ENCODE peak calls at places on chromosomes 1 and 21, in four cellular contexts. One of them, this sample, is unnamed.

GRCh38 chr21:38343691-38344090 is 86.9 kb downstream of the KCNJ15 start:
- DNase-seq in K562: no peak
- DNase-seq in HEK293T: no peak
- DNase-seq in HepG2: no peak
- DNase-seq in this sample: no peak

GRCh38 chr1:157497284-157497683 is 55.0 kb downstream of the FCRL5 start:
- DNase-seq in HepG2: no peak
- DNase-seq in HEK293T: no peak
- DNase-seq in K562: no peak
- DNase-seq in this sample: no peak

GRCh38 chr1:43507296-43508295 is 23.1 kb upstream of the PTPRF start:
- DNase-seq in HEK293T: no peak
- DNase-seq in HepG2: no peak
- DNase-seq in K562: no peak
- DNase-seq in this sample: no peak

GRCh38 chr1:61743432-61743705 is 1.1 kb downstream of the PATJ start:
- DNase-seq in K562: no peak
- DNase-seq in HEK293T: no peak
- DNase-seq in HepG2: no peak
- DNase-seq in this sample: no peak

GRCh38 chr1:119818181-119818580 is 6.9 kb upstream of the REG4 start:
- DNase-seq in HepG2: no peak
- DNase-seq in K562: no peak
- DNase-seq in HEK293T: no peak
- DNase-seq in this sample: no peak

GRCh38 chr1:66291047-66291864 is 242.7 kb upstream of the SGIP1 start:
- DNase-seq in HepG2: no peak
- DNase-seq in K562: no peak
- DNase-seq in HEK293T: no peak
- DNase-seq in this sample: no peak

GRCh38 chr1:187691439-187691838 is 862.7 kb downstream of the PLA2G4A start:
- DNase-seq in K562: no peak
- DNase-seq in HEK293T: no peak
- DNase-seq in HepG2: peak; percentile 8
- DNase-seq in this sample: no peak

GRCh38 chr1:30294508-30294907 is 428.9 kb downstream of the MATN1 start:
- DNase-seq in K562: no peak
- DNase-seq in HepG2: no peak
- DNase-seq in HEK293T: no peak
- DNase-seq in this sample: no peak

GRCh38 chr1:113770031-113770430 is 10.7 kb upstream of the PHTF1 start:
- DNase-seq in HepG2: no peak
- DNase-seq in K562: no peak
- DNase-seq in HEK293T: no peak
- DNase-seq in this sample: no peak

GRCh38 chr1:15210651-15211390 is 36.2 kb upstream of the FHAD1 start:
- DNase-seq in HepG2: no peak
- DNase-seq in HEK293T: no peak
- DNase-seq in K562: no peak
- DNase-seq in this sample: no peak

GRCh38 chr1:248906741-248907661 is 966 bp downstream of the PGBD2 start:
- DNase-seq in HEK293T: no peak
- DNase-seq in HepG2: peak; percentile 12
- DNase-seq in K562: no peak
- DNase-seq in this sample: no peak

GRCh38 chr1:235984041-235984820 is 80.7 kb downstream of the NID1 start:
- DNase-seq in HEK293T: no peak
- DNase-seq in HepG2: no peak
- DNase-seq in K562: no peak
- DNase-seq in this sample: no peak

GRCh38 chr21:36134820-36135390 is at the start of gene CBR3:
- DNase-seq in HepG2: no peak
- DNase-seq in HEK293T: peak; percentile 39
- DNase-seq in K562: no peak
- DNase-seq in this sample: peak; percentile 30

GRCh38 chr21:44658913-44659595 is 1.3 kb downstream of the KRTAP12-3 start:
- DNase-seq in K562: no peak
- DNase-seq in HepG2: no peak
- DNase-seq in HEK293T: no peak
- DNase-seq in this sample: no peak

GRCh38 chr21:43273016-43273707 is 104.4 kb downstream of the CRYAA start:
- DNase-seq in HEK293T: no peak
- DNase-seq in HepG2: no peak
- DNase-seq in K562: no peak
- DNase-seq in this sample: no peak

GRCh38 chr21:21290751-21291150 is 292.5 kb downstream of the NCAM2 start:
- DNase-seq in HEK293T: no peak
- DNase-seq in K562: no peak
- DNase-seq in HepG2: no peak
- DNase-seq in this sample: no peak

GRCh38 chr1:17831619-17832018 is 76.5 kb downstream of the ACTL8 start:
- DNase-seq in K562: peak; percentile 72
- DNase-seq in HEK293T: peak; percentile 46
- DNase-seq in HepG2: peak; percentile 4
- DNase-seq in this sample: peak; percentile 70

GRCh38 chr1:222665964-222666363 is 46.3 kb downstream of the AIDA start:
- DNase-seq in HepG2: no peak
- DNase-seq in HEK293T: no peak
- DNase-seq in K562: no peak
- DNase-seq in this sample: no peak

GRCh38 chr1:6860401-6860800 is 75.1 kb downstream of the CAMTA1 start:
- DNase-seq in HEK293T: no peak
- DNase-seq in K562: no peak
- DNase-seq in HepG2: no peak
- DNase-seq in this sample: no peak

GRCh38 chr1:47679826-47680225 is 242.0 kb downstream of the FOXD2 start:
- DNase-seq in K562: no peak
- DNase-seq in HepG2: no peak
- DNase-seq in HEK293T: no peak
- DNase-seq in this sample: no peak

GRCh38 chr1:208438262-208438661 is 194.1 kb upstream of the PLXNA2 start:
- DNase-seq in HEK293T: no peak
- DNase-seq in HepG2: no peak
- DNase-seq in K562: no peak
- DNase-seq in this sample: no peak

GRCh38 chr1:38340409-38340808 is 293.8 kb upstream of the POU3F1 start:
- DNase-seq in HepG2: no peak
- DNase-seq in HEK293T: no peak
- DNase-seq in K562: no peak
- DNase-seq in this sample: no peak

GRCh38 chr1:75616436-75617433 is 5.8 kb upstream of the SLC44A5 start:
- DNase-seq in HepG2: no peak
- DNase-seq in K562: no peak
- DNase-seq in HEK293T: peak; percentile 48
- DNase-seq in this sample: peak; percentile 55

GRCh38 chr1:112706505-112707216 is at the start of gene RHOC:
- DNase-seq in HEK293T: peak; percentile 81
- DNase-seq in K562: peak; percentile 90
- DNase-seq in HepG2: no peak
- DNase-seq in this sample: peak; percentile 62
- TF ChIP-seq ELF4 in HEK293T: no peak
- TF ChIP-seq ELF4 in K562: peak; percentile 55
- TF ChIP-seq ELF4 in HepG2: no peak
- TF ChIP-seq ELF4 in this sample: no peak

GRCh38 chr21:41695513-41695912 is 71.3 kb downstream of the RIPK4 start:
- DNase-seq in K562: no peak
- DNase-seq in HEK293T: no peak
- DNase-seq in HepG2: no peak
- DNase-seq in this sample: no peak

GRCh38 chr21:41689289-41689583 is 77.6 kb downstream of the RIPK4 start:
- DNase-seq in HepG2: no peak
- DNase-seq in K562: no peak
- DNase-seq in HEK293T: no peak
- DNase-seq in this sample: no peak

GRCh38 chr21:41687633-41688032 is 79.2 kb downstream of the RIPK4 start:
- DNase-seq in K562: no peak
- DNase-seq in HEK293T: no peak
- DNase-seq in HepG2: no peak
- DNase-seq in this sample: no peak

GRCh38 chr21:41691205-41692203 is 75.3 kb downstream of the RIPK4 start:
- DNase-seq in HepG2: no peak
- DNase-seq in K562: no peak
- DNase-seq in HEK293T: no peak
- DNase-seq in this sample: no peak

DNA sequence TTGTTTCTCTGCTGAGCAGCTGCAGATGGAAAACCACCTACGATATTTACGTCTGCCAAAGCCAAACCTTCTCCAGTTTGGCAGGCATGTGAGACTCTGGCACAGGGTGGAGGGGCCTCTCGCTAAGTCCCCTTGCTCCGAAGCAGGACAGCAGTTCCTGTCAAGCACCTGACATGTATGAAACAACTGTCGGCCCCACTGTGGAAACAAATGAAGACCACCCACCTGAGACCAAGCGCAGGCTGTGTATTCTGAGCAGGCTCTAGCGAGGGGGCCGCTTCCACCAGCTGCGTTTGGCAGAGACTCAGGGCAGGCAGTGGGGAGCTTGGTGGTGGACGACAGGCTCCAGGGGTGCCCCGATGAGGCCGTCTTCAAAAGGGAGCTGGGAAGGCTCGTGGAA is 74.6 kb downstream of the RIPK4 start:
- DNase-seq in HepG2: no peak
- DNase-seq in K562: no peak
- DNase-seq in HEK293T: no peak
- DNase-seq in this sample: no peak
- TF ChIP-seq ELF4 in HepG2: no peak
- TF ChIP-seq ELF4 in K562: no peak
- TF ChIP-seq ELF4 in HEK293T: no peak
- TF ChIP-seq ELF4 in this sample: no peak

DNA sequence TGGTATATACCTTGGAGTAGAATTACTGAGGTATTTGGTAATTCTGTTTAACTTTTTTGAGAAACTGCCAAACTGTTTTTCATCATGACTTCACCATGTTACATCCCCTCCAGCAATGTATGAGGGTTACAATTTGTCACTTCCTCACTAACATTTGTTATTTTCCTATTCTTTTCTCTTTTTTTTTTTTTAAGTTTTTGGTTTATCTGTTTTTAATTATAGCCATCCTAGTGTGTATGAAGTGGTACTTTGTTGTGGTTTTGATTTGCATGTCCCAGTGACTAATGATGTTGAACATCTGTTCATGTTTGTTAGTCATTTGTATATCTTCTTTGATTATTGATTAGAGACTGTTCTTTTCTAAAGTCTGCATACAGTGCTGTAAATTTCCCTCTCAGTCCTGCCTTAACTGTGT is 147.3 kb downstream of the HS2ST1 start:
- DNase-seq in HEK293T: no peak
- DNase-seq in K562: no peak
- DNase-seq in HepG2: no peak
- DNase-seq in this sample: no peak
- TF ChIP-seq ELF4 in HEK293T: no peak
- TF ChIP-seq ELF4 in K562: no peak
- TF ChIP-seq ELF4 in HepG2: no peak
- TF ChIP-seq ELF4 in this sample: no peak

DNA sequence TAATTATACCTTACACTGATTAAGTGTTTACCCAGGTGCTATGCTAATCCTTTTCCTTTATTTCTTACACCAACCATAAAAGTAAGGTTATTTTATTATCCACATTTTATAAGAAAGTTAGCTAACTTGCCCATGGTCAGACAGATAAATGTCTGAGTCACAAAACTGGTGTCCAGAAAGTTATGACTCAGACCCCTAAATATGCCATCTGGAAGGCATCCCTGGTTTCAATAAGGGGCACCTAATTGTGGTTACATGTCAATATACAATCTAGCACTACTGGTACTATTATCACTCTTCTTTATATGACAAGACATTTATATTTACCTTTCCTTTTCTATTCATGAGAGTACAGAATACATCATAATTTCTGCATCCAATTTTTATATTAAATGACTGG is 496.5 kb upstream of the ADGRL2 start:
- DNase-seq in HepG2: no peak
- DNase-seq in HEK293T: no peak
- DNase-seq in K562: no peak
- DNase-seq in this sample: no peak
- TF ChIP-seq ELF4 in HepG2: no peak
- TF ChIP-seq ELF4 in HEK293T: no peak
- TF ChIP-seq ELF4 in K562: no peak
- TF ChIP-seq ELF4 in this sample: no peak

GRCh38 chr1:50779811-50780210 is 180.3 kb downstream of the FAF1 start:
- DNase-seq in K562: no peak
- DNase-seq in HEK293T: no peak
- DNase-seq in HepG2: no peak
- DNase-seq in this sample: no peak

GRCh38 chr1:50780797-50781196 is 179.3 kb downstream of the FAF1 start:
- DNase-seq in K562: no peak
- DNase-seq in HEK293T: no peak
- DNase-seq in HepG2: no peak
- DNase-seq in this sample: no peak

GRCh38 chr1:50775740-50776139 is 184.3 kb downstream of the FAF1 start:
- DNase-seq in HepG2: no peak
- DNase-seq in K562: no peak
- DNase-seq in HEK293T: no peak
- DNase-seq in this sample: no peak

DNA sequence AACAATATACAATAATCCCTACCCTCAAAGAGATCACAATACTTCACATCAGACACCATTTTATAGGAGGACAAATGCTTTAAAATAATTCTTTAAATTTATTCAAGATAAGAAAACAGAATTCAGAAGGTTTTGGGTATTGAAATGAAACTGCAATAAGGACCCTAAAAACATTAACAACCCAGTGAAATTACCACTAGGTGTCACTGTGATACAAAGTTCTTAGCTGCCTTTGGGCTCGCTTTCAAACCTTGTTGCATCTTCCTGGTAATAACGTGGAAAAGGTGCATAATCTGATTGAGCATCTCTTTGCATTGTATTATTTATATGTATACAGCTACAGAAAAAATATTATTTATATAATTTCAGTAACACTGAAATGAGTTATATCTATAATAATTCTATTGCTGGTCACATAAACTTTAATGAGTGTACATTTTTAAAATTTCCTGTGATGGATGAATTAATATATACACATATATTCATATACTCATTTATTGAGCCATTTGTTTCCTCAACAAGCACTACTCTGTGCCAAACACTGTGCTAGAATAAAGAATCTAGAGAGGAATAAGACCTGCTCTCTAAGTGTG is 185.2 kb downstream of the FAF1 start:
- DNase-seq in HepG2: peak; percentile 63
- DNase-seq in HEK293T: peak; percentile 49
- DNase-seq in K562: peak; percentile 52
- DNase-seq in this sample: no peak
- TF ChIP-seq ELF4 in HepG2: no peak
- TF ChIP-seq ELF4 in HEK293T: no peak
- TF ChIP-seq ELF4 in K562: no peak
- TF ChIP-seq ELF4 in this sample: no peak

This sample was measured in WTC11.